ENCODE peak calls at places on chromosomes 11 and 22, in four cellular contexts. H is endothelial cell of umbilical vein, N is GM12878, Q is K562. M is an unnamed sample. For H3K4me1, the result is how much of the 10 kb centered on the place peaks cover.

GRCh38 chr11:24407733-24408132 is 89.1 kb upstream of the LUZP2 start:
- DNase-seq in H (no peak), N (no peak), Q (no peak), M (no peak)

GRCh38 chr11:125071408-125071807 is 8.3 kb downstream of the SLC37A2 start:
- DNase-seq in H (no peak), N (no peak), Q (peak), M (no peak)

GRCh38 chr11:34405079-34405858 is 33.5 kb upstream of the CAT start:
- DNase-seq in H (no peak), N (peak), Q (peak), M (no peak)

GRCh38 chr11:40380871-40381270 is 1078.6 kb downstream of the LRRC4C start:
- DNase-seq in H (no peak), N (no peak), Q (no peak), M (no peak)

GRCh38 chr11:61541568-61541967 is 33.0 kb downstream of the LRRC10B start:
- DNase-seq in H (no peak), N (no peak), Q (peak), M (peak)

GRCh38 chr11:8259316-8259995 is 4.2 kb downstream of the LMO1 start:
- DNase-seq in H (no peak), N (no peak), Q (no peak), M (no peak)

GRCh38 chr11:88103337-88104206 is 71.7 kb downstream of the RAB38 start:
- DNase-seq in H (peak), N (peak), Q (peak), M (peak)

GRCh38 chr22:37240941-37241320 is 3.1 kb downstream of the RAC2 start:
- DNase-seq in H (no peak), N (no peak), Q (no peak), M (no peak)

GRCh38 chr22:44734278-44734677 is 18.1 kb upstream of the ARHGAP8 start:
- DNase-seq in H (no peak), N (no peak), Q (no peak), M (no peak)

GRCh38 chr11:77075425-77075905 is 8.7 kb downstream of the CAPN5 start:
- DNase-seq in H (no peak), N (no peak), Q (no peak), M (no peak)

GRCh38 chr11:118202599-118203422 is 22.0 kb downstream of the JAML start:
- DNase-seq in H (no peak), N (no peak), Q (no peak), M (no peak)

GRCh38 chr22:49954991-49955580 is 5.5 kb upstream of the PIM3 start:
- DNase-seq in H (no peak), N (no peak), Q (no peak), M (no peak)

GRCh38 chr11:15688351-15688792 is 573.6 kb downstream of the INSC start:
- DNase-seq in H (no peak), N (no peak), Q (no peak), M (peak)

GRCh38 chr22:45163074-45163416 is 680 bp upstream of the NUP50 start:
- DNase-seq in H (no peak), N (no peak), Q (peak), M (peak)

GRCh38 chr11:33698921-33699320 is 1.7 kb downstream of the C11orf91 start:
- DNase-seq in H (no peak), N (no peak), Q (no peak), M (no peak)

GRCh38 chr11:134069426-134069921 is 602 bp downstream of the JAM3 start:
- DNase-seq in H (peak), N (no peak), Q (no peak), M (peak)

GRCh38 chr11:36672815-36673450 is 74.9 kb upstream of the RAG2 start:
- DNase-seq in H (peak), N (no peak), Q (peak), M (peak)

GRCh38 chr22:36235585-36235984 is 3.7 kb downstream of the APOL2 start:
- DNase-seq in H (no peak), N (no peak), Q (no peak), M (no peak)

GRCh38 chr11:75593337-75593915 is 31.4 kb downstream of the SERPINH1 start:
- DNase-seq in H (no peak), N (no peak), Q (no peak), M (no peak)

GRCh38 chr22:42695294-42695693 is 25.4 kb downstream of the A4GALT start:
- DNase-seq in H (no peak), N (no peak), Q (no peak), M (no peak)

GRCh38 chr11:30983143-30983542 is 386.4 kb downstream of the DCDC1 start:
- DNase-seq in H (no peak), N (no peak), Q (no peak), M (no peak)

GRCh38 chr11:110081462-110082233 is 11.5 kb upstream of the ZC3H12C start:
- DNase-seq in H (no peak), N (no peak), Q (no peak), M (peak)

GRCh38 chr22:44037519-44038370 is 13.6 kb downstream of the PARVB start:
- DNase-seq in H (peak), N (no peak), Q (no peak), M (peak)

GRCh38 chr11:118907051-118907748 is 18.5 kb downstream of the BCL9L start:
- DNase-seq in H (peak), N (peak), Q (peak), M (peak)

GRCh38 chr22:34055525-34056200 is 135.4 kb upstream of the LARGE1 start:
- DNase-seq in H (no peak), N (no peak), Q (peak), M (no peak)

GRCh38 chr11:17604201-17604912 is 57.3 kb downstream of the OTOG start:
- DNase-seq in H (no peak), N (no peak), Q (no peak), M (no peak)

GRCh38 chr22:50260434-50260800 is 1.1 kb downstream of the MAPK12 start:
- DNase-seq in H (no peak), N (no peak), Q (no peak), M (no peak)

GRCh38 chr22:30969532-30970355 is 679 bp downstream of the TUG1 start:
- DNase-seq in H (peak), N (no peak), Q (peak), M (peak)

GRCh38 chr11:113831314-113831713 is 44.1 kb downstream of the USP28 start:
- DNase-seq in H (no peak), N (peak), Q (no peak), M (no peak)

GRCh38 chr22:35561796-35562526 is 21.3 kb downstream of the RASD2 start:
- DNase-seq in H (no peak), N (no peak), Q (peak), M (peak)

GRCh38 chr22:24181088-24181995 is at the start of gene SUSD2:
- DNase-seq in H (no peak), N (no peak), Q (peak), M (no peak)
- TF ChIP-seq FOS in H (no peak), N (no peak), Q (no peak), M (no peak)

GRCh38 chr22:39236321-39237275 is 8.2 kb downstream of the PDGFB start:
- DNase-seq in H (no peak), N (peak), Q (peak), M (no peak)

GRCh38 chr22:39237276-39238123 is 7.3 kb downstream of the PDGFB start:
- DNase-seq in H (no peak), N (no peak), Q (no peak), M (no peak)

GRCh38 chr22:39238561-39238960 is 6.2 kb downstream of the PDGFB start:
- DNase-seq in H (no peak), N (no peak), Q (no peak), M (no peak)

GRCh38 chr22:39238966-39239510 is 5.7 kb downstream of the PDGFB start:
- DNase-seq in H (no peak), N (no peak), Q (no peak), M (no peak)

DNA sequence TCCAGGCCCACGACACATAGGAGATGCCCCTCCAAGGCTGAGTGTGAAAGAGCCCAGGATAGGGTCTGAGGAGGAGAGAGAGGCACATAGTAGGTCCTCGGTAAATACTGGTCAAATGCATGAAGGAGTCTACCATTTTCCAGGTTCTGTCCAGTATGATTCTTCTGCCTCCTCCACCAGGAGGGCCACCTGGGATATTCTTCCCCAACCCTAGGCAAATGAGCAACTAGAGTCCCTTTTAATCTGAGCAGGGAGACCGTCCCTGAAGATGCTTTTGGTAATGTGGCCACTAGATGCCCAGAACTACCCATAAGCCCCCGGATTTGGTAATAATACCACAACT is 6.7 kb downstream of the PDGFB start:
- DNase-seq in H (no peak), N (no peak), Q (no peak), M (no peak)
- H3K4me1 ChIP-seq in H (half or more), N (under half), Q (half or more), M (under half)

DNA sequence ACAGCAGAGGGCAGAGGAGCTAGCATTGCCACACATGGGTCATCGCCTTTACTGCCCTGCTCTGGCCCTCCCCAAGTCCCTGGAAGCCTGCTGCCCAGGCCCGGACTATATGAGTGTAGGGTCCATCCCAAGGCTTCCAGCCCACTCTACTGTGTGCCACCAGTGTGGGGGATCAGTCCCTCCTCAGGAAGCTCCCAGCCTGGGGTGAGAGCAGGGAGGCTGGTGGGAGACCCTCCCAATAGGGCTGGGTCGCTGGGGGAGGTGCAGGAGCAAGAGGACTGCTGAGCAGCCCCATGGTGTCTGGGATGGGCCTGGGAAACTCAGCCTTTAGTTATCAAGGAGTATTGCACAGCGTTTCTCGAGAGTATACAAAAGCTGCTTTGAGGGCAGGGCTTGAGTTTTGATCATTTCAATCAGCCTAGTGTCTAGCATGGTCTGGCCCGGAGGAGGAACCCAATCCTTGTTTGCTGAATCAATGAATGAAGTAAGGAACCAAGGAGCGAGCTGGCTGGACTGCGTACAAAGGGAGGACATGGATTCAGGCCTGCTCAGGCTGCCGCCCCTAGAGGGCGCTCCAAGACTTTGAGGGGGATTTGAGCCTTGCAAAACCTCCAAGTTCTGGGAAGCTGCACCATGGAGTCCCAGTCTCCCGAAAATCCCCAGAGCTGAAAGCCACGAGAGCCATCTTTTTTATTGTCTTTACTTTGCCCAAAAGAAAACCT is 89.0 kb upstream of the PARVA start:
- DNase-seq in H (peak), N (no peak), Q (peak), M (peak)
- TF ChIP-seq FOS in H (no peak), N (no peak), Q (no peak), M (no peak)

DNA sequence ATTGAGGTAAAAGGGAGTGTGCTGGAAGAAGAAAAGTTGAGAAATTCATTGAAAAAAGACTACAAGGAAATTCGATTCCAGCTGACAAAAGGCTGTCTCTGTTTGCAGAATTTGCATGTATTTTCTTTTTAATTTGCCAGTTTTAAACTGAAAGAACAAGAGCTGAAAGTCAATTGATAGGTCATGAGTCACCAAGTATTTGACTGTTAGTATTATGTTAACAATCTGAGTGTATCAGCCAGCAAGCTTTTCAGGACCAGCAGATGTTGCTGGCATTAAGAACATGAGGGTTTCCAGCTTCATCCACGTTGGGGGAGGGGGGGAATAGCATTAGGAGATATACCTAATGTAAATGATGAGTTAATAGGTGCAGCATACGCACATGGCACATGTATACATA is 726.7 kb downstream of the METTL15 start:
- DNase-seq in H (peak), N (no peak), Q (no peak), M (peak)
- H3K4me1 ChIP-seq in H (half or more), N (under half), Q (under half), M (under half)

DNA sequence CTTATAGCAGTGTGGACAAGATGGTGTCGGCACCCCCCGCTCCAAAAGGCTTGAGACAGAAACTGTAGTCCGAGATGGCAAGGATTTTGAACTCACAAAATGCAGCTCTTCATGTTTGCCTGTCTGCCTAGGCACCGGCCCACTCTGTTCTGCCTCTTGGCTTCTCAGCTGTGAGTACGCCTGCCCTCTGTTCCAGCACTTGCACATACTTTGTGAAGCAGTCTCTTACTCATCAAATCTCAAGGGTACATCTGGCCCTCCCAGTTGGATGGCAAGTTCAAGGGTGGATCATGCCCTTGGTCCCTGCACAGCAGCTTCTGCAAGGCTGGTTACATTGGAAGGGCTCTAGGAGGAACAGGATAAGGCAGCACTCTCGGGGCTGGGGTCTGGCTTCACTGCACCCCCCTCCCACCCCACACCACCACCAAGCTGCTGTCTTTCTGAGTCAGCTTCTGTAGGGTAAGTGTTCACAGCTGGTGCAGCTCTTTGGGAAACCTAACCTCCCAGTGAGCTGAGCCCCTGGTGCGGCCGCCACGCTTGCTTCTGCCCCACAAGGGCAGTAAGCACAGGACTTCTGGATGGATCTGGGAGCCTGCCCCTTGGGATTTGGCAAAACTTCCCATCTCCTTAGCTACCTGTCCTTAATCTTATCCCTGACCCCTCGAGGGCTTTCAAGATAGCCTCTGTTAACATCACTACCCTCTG is 37.2 kb downstream of the FAM83F start:
- DNase-seq in H (no peak), N (no peak), Q (no peak), M (no peak)
- TF ChIP-seq FOS in H (no peak), N (no peak), Q (no peak), M (no peak)

GRCh38 chr11:121889168-121889567 is 226.8 kb downstream of the BLID start:
- DNase-seq in H (no peak), N (no peak), Q (no peak), M (peak)
- H3K4me1 ChIP-seq in H (under half), N (under half), Q (under half), M (under half)

GRCh38 chr22:47294222-47294532 is 531.7 kb downstream of the TBC1D22A start:
- DNase-seq in H (no peak), N (no peak), Q (no peak), M (peak)
- TF ChIP-seq FOS in H (no peak), N (no peak), Q (no peak), M (no peak)

DNA sequence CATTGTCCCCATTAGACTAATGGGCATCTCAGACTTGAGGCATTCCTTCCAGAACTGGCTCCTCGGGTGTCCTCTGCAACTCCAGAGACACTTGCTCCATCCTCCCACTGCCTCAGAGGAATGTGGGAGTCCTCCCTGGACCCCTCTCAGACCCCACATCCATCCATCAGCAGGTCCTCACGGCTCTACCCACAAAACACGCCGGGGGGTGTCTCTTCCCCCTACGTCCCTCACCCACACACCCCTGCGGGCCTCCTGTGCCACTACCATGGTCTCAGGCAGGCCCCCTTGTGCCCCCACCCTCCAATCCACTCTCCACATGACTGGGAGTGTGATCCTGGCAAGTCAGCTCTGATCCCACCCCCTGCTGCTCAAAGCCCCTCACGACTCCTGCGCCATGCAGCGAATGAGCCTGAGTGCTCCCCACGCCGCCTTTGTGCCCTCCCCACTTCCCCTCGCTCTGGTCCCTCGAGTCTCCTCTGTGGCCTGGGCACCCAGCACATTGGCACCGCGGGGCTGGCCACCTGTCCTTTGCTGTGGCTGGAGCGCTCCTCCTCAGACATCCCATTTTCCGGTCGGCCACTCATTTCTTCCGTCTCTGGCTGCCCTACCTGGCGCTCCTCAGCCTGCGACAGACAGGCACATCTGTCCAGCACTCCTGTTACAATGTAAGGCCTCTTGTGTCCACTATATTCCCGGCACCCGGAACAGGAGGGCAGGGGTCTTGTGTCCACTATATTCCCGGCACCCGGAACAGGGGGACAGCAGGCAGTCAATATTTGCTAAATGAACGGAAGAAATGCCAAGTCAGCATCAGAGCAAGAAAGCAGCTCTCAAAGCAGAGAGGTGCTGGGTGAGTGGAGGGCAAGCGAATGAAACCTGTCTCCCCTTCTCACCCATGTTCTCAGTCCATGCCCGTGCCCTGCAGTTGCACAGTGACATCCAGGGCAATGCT is 14.2 kb upstream of the MOB2 start:
- DNase-seq in H (no peak), N (no peak), Q (no peak), M (no peak)
- H3K4me1 ChIP-seq in H (under half), N (under half), Q (under half), M (under half)

GRCh38 chr22:32990187-32990586 is 68.0 kb downstream of the SYN3 start:
- DNase-seq in H (no peak), N (no peak), Q (no peak), M (no peak)
- TF ChIP-seq FOS in H (no peak), N (no peak), Q (no peak), M (no peak)

GRCh38 chr11:73757598-73757997 is 3.3 kb downstream of the RAB6A start:
- DNase-seq in H (no peak), N (no peak), Q (no peak), M (no peak)

GRCh38 chr11:73753938-73754337 is 6.9 kb downstream of the RAB6A start:
- DNase-seq in H (no peak), N (no peak), Q (no peak), M (no peak)

GRCh38 chr11:73752903-73753302 is 8.0 kb downstream of the RAB6A start:
- DNase-seq in H (no peak), N (no peak), Q (no peak), M (no peak)

GRCh38 chr11:73758451-73758850 is 2.4 kb downstream of the RAB6A start:
- DNase-seq in H (no peak), N (no peak), Q (no peak), M (no peak)

DNA sequence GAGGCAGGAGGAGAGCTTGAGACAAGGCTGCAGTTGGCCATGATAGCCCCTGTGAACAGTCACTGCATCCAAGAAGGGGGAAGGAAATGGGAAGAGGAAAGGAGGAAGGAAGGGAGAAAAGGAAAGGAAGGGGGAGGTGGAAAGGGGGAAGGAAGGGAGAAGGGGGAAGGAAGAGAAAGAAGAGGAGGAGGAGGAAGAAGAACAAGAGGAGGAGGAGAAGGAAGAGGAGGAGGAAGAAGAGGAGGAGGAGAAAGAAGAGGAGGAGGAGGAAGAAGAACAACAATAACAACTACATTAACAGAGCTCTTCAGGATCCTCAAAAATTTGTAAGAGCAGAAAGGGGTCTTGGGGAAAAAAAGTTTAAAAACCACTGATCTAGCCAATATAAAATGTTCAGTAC is 5.2 kb downstream of the RAB6A start:
- DNase-seq in H (no peak), N (no peak), Q (no peak), M (no peak)
- H3K4me1 ChIP-seq in H (under half), N (under half), Q (under half), M (under half)

M was measured in IMR-90.